ENCODE peak calls at places on chromosomes 13 and 19, in six cellular contexts. M, C, X, L, P and N are unnamed samples.

GRCh38 chr13:90562388-90562787 is 785.1 kb upstream of the MIR17HG start:
- DNase-seq in P (no peak), C (no peak), M (no peak), X (no peak), L (no peak), N (no peak)

GRCh38 chr19:42076375-42076944 is 494 bp downstream of the ZNF574 start:
- DNase-seq in C (no peak), M (no peak), L (no peak), P (no peak), X (no peak), N (no peak)

GRCh38 chr13:109165417-109165904 is 536.0 kb downstream of the MYO16 start:
- DNase-seq in M (no peak), C (no peak), P (no peak), L (no peak), X (no peak), N (no peak)

GRCh38 chr19:41804327-41804726 is 7.9 kb downstream of the CEACAM3 start:
- DNase-seq in L (no peak), M (no peak), P (no peak), C (no peak), X (no peak), N (no peak)

GRCh38 chr13:110116072-110116487 is 190.9 kb downstream of the COL4A1 start:
- DNase-seq in X (no peak), C (peak; percentile 4), P (peak; percentile 74), M (no peak), L (no peak), N (peak; percentile 62)

GRCh38 chr19:13765395-13766094 is 1.2 kb downstream of the MRI1 start:
- DNase-seq in X (no peak), L (no peak), C (peak; percentile 47), P (peak; percentile 18), M (no peak), N (no peak)

GRCh38 chr13:102233566-102234208 is 168.2 kb downstream of the FGF14 start:
- DNase-seq in X (no peak), C (no peak), P (no peak), L (no peak), M (no peak), N (no peak)

GRCh38 chr13:78680611-78681010 is 21.7 kb upstream of the OBI1 start:
- DNase-seq in M (no peak), C (no peak), X (no peak), L (no peak), P (no peak), N (no peak)

GRCh38 chr19:35437152-35437951 is 10.7 kb upstream of the FFAR2 start:
- DNase-seq in C (no peak), X (no peak), M (no peak), L (no peak), P (no peak), N (no peak)

GRCh38 chr13:51849145-51850101 is 4.4 kb upstream of the TMEM272 start:
- DNase-seq in P (peak; percentile 56), C (peak; percentile 22), X (no peak), M (no peak), L (peak; percentile 8), N (peak; percentile 20)

GRCh38 chr13:34750078-34750703 is 191.9 kb upstream of the NBEA start:
- DNase-seq in L (peak; percentile 34), P (no peak), M (no peak), C (no peak), X (no peak), N (no peak)

GRCh38 chr13:48562296-48563066 is 29.6 kb upstream of the RCBTB2 start:
- DNase-seq in X (no peak), C (no peak), M (peak; percentile 67), P (no peak), L (peak; percentile 66), N (no peak)

GRCh38 chr19:14519860-14520407 is 1.7 kb upstream of the DNAJB1 start:
- DNase-seq in X (no peak), P (peak; percentile 68), L (peak; percentile 98), M (no peak), C (peak; percentile 99), N (peak; percentile 87)

GRCh38 chr19:1674293-1674679 is 21.9 kb upstream of the TCF3 start:
- DNase-seq in X (no peak), P (no peak), M (no peak), C (no peak), L (no peak), N (no peak)

GRCh38 chr19:57668635-57669034 is at the start of gene ZSCAN4:
- DNase-seq in L (no peak), C (no peak), P (no peak), M (no peak), X (no peak), N (no peak)

GRCh38 chr13:39144941-39145533 is 106.8 kb downstream of the NHLRC3 start:
- DNase-seq in L (peak; percentile 45), P (peak; percentile 64), M (no peak), C (no peak), X (peak; percentile 51), N (peak; percentile 53)

GRCh38 chr13:91045351-91046034 is 302.0 kb upstream of the MIR17HG start:
- DNase-seq in M (no peak), X (no peak), C (no peak), P (no peak), L (no peak), N (peak; percentile 1)

GRCh38 chr13:95660981-95661581 is 15.9 kb upstream of the DNAJC3 start:
- DNase-seq in P (peak; percentile 70), M (no peak), X (no peak), L (peak; percentile 58), C (peak; percentile 51), N (peak; percentile 69)

GRCh38 chr19:18419699-18420460 is 682 bp downstream of the SSBP4 start:
- DNase-seq in X (no peak), C (peak; percentile 55), P (no peak), L (no peak), M (no peak), N (no peak)

GRCh38 chr19:46076951-46077814 is 36.4 kb upstream of the IGFL4 start:
- DNase-seq in L (peak; percentile 80), P (peak; percentile 84), C (peak; percentile 87), M (peak; percentile 27), X (peak; percentile 82), N (peak; percentile 86)

GRCh38 chr19:11422163-11423068 is 3.3 kb upstream of the RGL3 start:
- DNase-seq in L (no peak), C (no peak), M (peak; percentile 95), X (peak; percentile 73), P (peak; percentile 80), N (no peak)

GRCh38 chr19:19459099-19459498 is 53.6 kb downstream of the GATAD2A start:
- DNase-seq in P (peak; percentile 65), C (no peak), X (peak; percentile 70), L (peak; percentile 55), M (no peak), N (peak; percentile 44)

GRCh38 chr19:7083076-7083956 is 13.8 kb downstream of the ZNF557 start:
- DNase-seq in X (no peak), P (peak; percentile 33), L (peak; percentile 27), M (no peak), C (no peak), N (peak; percentile 41)

GRCh38 chr13:50757021-50757420 is 86.5 kb downstream of the DLEU7 start:
- DNase-seq in L (peak; percentile 23), M (no peak), C (no peak), P (no peak), X (no peak), N (no peak)

GRCh38 chr13:73060251-73061160 is 1.7 kb downstream of the KLF5 start:
- DNase-seq in X (peak; percentile 67), M (no peak), C (no peak), P (peak; percentile 75), L (peak; percentile 50), N (no peak)

GRCh38 chr19:18417250-18418033 is 1.8 kb upstream of the SSBP4 start:
- DNase-seq in L (peak; percentile 87), X (peak; percentile 86), P (peak; percentile 91), C (peak; percentile 63), M (no peak), N (peak; percentile 94)

GRCh38 chr19:3986260-3987041 is 1.2 kb upstream of the EEF2 start:
- DNase-seq in M (peak; percentile 58), X (peak; percentile 78), L (peak; percentile 88), C (peak; percentile 72), P (peak; percentile 82), N (peak; percentile 80)

GRCh38 chr13:100149389-100149788 is 60.5 kb downstream of the PCCA start:
- DNase-seq in M (no peak), P (no peak), X (no peak), C (no peak), L (no peak), N (no peak)

GRCh38 chr13:59643239-59643865 is 520.4 kb downstream of the DIAPH3 start:
- DNase-seq in P (no peak), L (no peak), M (no peak), C (peak; percentile 5), X (no peak), N (no peak)

GRCh38 chr13:95300625-95301134 is 571 bp downstream of the ABCC4 start:
- DNase-seq in L (peak; percentile 70), X (peak; percentile 49), C (peak; percentile 16), M (peak; percentile 24), P (peak; percentile 65), N (peak; percentile 24)

GRCh38 chr13:48403151-48403631 is 9.7 kb downstream of the LPAR6 start:
- DNase-seq in P (peak; percentile 20), L (no peak), M (no peak), C (no peak), X (no peak), N (no peak)

GRCh38 chr19:55486971-55487883 is 1.0 kb upstream of the SSC5D start:
- DNase-seq in C (peak; percentile 23), L (peak; percentile 99), M (no peak), P (peak; percentile 98), X (peak; percentile 96), N (peak; percentile 91)